ENCODE peak calls at places on chromosomes 1 and 21, in nine cellular contexts. R is H1, K is sigmoid colon, Q is fibroblast of lung, P is H9, F is heart left ventricle, A is neuronal stem cell, X is lower lobe of right lung, Z is colonic mucosa. M is an unnamed sample. For H3K4me1, the result is how much of the 10 kb centered on the place peaks cover.

GRCh38 chr1:56329970-56330369 is 249.4 kb downstream of the PLPP3 start:
- DNase-seq in P (no peak), X (no peak), F (no peak), Q (peak), K (no peak), Z (no peak), R (no peak), A (no peak), M (no peak)

GRCh38 chr21:16536661-16537359 is 807.0 kb downstream of the USP25 start:
- DNase-seq in F (no peak), K (no peak), X (no peak), Q (peak), Z (no peak), R (no peak), P (no peak), A (no peak), M (no peak)

GRCh38 chr1:192445849-192446489 is 129.2 kb downstream of the RGS21 start:
- DNase-seq in F (peak), Z (peak), A (peak), P (no peak), K (peak), R (no peak), Q (peak), X (no peak), M (no peak)

GRCh38 chr1:58841455-58841854 is 57.6 kb upstream of the JUN start:
- DNase-seq in R (no peak), F (no peak), K (no peak), X (peak), A (no peak), Z (peak), Q (no peak), P (peak), M (no peak)

GRCh38 chr1:89484097-89485038 is 40.3 kb upstream of the LRRC8B start:
- DNase-seq in P (no peak), Z (no peak), F (no peak), K (no peak), A (no peak), R (no peak), X (no peak), Q (no peak), M (no peak)

GRCh38 chr21:38954450-38955059 is 148.8 kb downstream of the ETS2 start:
- DNase-seq in X (no peak), A (no peak), P (no peak), Q (no peak), Z (no peak), F (peak), K (no peak), R (no peak), M (no peak)

GRCh38 chr1:225767591-225768540 is 9.8 kb upstream of the SRP9 start:
- DNase-seq in X (peak), Z (peak), K (peak), R (no peak), A (no peak), P (peak), F (peak), Q (peak), M (no peak)

GRCh38 chr1:221431068-221431651 is 310.7 kb downstream of the DUSP10 start:
- DNase-seq in Z (no peak), P (no peak), A (no peak), Q (peak), R (no peak), K (no peak), F (no peak), X (no peak), M (no peak)

GRCh38 chr1:203271018-203271743 is 34.1 kb upstream of the BTG2 start:
- DNase-seq in A (no peak), K (peak), R (no peak), Z (peak), P (peak), X (peak), Q (peak), F (peak), M (no peak)

GRCh38 chr1:60449876-60450275 is 376.3 kb upstream of the C1orf87 start:
- DNase-seq in K (no peak), A (no peak), Z (peak), P (no peak), X (no peak), R (no peak), F (no peak), Q (no peak), M (no peak)

GRCh38 chr1:234925440-234926251 is 203.0 kb downstream of the TOMM20 start:
- DNase-seq in Z (peak), A (no peak), R (peak), P (peak), Q (peak), X (no peak), K (no peak), F (no peak), M (peak)

GRCh38 chr1:210292276-210292851 is 36.3 kb upstream of the HHAT start:
- DNase-seq in A (peak), P (peak), X (peak), F (peak), Z (peak), Q (no peak), K (peak), R (no peak), M (no peak)

GRCh38 chr1:10761503-10762152 is 34.8 kb downstream of the CASZ1 start:
- DNase-seq in F (no peak), Z (peak), Q (no peak), A (no peak), K (no peak), P (no peak), R (no peak), X (peak), M (no peak)

GRCh38 chr1:10759413-10760200 is 36.8 kb downstream of the CASZ1 start:
- DNase-seq in Q (no peak), P (no peak), A (no peak), F (no peak), K (no peak), X (no peak), Z (peak), R (no peak), M (peak)

GRCh38 chr1:10762875-10763274 is 33.6 kb downstream of the CASZ1 start:
- DNase-seq in F (no peak), Z (peak), R (no peak), Q (no peak), K (no peak), P (no peak), A (no peak), X (no peak), M (no peak)

GRCh38 chr1:10762153-10762523 is 34.3 kb downstream of the CASZ1 start:
- DNase-seq in F (no peak), X (no peak), A (no peak), P (no peak), K (no peak), R (no peak), Z (no peak), Q (no peak), M (no peak)

DNA sequence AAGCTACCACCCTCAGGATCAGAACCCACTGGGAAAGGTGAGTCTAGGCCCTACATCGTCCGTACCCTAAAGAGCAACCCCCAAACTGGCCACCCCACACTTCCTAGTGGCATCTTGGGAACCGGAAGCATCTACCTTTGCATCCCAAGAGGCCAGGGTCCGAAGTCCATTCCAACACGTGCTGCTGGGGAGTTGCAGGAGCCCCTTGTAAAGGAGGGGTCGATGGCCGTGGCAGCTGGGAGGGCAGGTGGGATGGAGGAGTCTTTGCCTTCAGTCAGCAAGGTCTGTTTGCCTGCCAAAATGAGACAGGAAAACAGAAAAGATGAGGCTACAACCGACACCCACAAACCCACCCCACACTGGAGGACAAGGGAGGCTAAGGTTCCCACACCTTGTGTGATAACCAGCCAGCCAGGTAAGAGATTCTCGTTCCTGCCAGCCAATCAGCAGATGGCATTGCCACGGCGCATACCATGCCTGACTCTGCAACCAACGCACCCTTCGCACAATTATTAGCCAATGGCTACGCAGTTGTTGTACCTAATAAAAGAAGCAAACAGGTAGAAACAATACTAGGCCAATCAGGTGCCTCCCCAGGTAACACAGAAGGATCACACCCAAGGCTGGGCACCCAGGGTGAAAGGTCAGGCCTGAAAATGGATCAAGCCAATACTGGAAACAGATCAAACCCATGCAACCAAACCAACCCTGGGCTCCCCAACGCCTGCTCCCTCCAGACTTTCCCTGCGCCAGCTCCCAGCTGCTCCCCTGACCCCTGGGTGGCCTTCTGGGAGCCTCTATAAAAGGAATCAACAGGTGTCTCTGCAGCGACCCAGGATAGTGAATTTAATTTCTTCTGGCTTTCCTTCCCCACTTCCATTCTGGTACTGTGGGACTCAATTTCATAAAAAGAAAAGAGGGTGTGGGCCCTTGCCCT is 35.6 kb downstream of the CASZ1 start:
- DNase-seq in R (no peak), F (no peak), P (no peak), K (no peak), Q (no peak), X (no peak), A (no peak), Z (no peak), M (no peak)
- H3K4me1 ChIP-seq in R (under half), F (half or more), P (under half), K (under half), Q (under half), X (under half), A (under half), Z (under half), M (under half)

GRCh38 chr1:16367968-16368910 is 1.2 kb downstream of the SZRD1 start:
- DNase-seq in R (no peak), X (no peak), A (no peak), F (no peak), Z (no peak), K (no peak), P (no peak), Q (peak), M (no peak)

GRCh38 chr1:16366722-16367257 is at the start of gene SZRD1:
- DNase-seq in Q (peak), X (peak), R (peak), A (peak), F (peak), Z (peak), K (peak), P (peak), M (peak)

GRCh38 chr1:16369821-16370220 is 2.8 kb downstream of the SZRD1 start:
- DNase-seq in Z (no peak), R (no peak), Q (no peak), K (no peak), A (no peak), F (no peak), P (no peak), X (no peak), M (no peak)

GRCh38 chr1:16371725-16372124 is 4.7 kb downstream of the SZRD1 start:
- DNase-seq in A (no peak), Z (no peak), Q (no peak), P (no peak), R (no peak), K (no peak), F (no peak), X (no peak), M (no peak)

GRCh38 chr1:16367258-16367967 is 371 bp downstream of the SZRD1 start:
- DNase-seq in A (peak), F (peak), P (peak), Z (peak), R (no peak), X (peak), Q (peak), K (peak), M (peak)
- H3K4me1 ChIP-seq in A (under half), F (under half), P (under half), Z (under half), R (under half), X (under half), Q (under half), K (under half), M (under half)

DNA sequence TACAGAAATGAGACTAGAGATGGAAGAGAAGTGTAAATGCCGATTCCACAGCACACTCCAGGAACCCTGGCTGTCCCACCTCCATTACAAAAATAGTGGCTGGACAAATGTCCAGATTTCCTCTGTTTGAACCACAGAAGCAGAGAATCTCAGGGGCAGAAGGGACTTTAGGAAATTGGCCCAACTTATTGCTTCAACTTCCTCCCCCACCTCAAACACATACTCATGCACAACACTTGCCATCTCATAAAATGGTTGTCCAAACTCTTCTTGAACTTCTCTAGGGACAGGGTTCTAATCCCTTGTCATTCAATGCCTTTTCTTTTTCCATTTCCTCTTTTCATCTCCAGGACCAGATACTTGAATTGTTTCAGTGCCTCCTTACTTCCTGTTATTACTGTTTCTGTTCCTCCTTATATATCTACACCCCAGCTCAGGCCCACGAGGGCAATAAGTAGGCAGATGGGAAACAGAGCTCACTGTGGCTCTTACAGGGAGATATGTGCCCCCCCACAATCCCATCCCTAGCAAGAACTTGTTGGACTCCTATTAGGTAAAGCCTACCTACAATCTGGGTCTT is 8.5 kb upstream of the B4GALT3 start:
- DNase-seq in Z (no peak), F (peak), P (no peak), R (no peak), X (no peak), Q (no peak), A (no peak), K (no peak), M (peak)
- H3K4me1 ChIP-seq in Z (under half), F (under half), P (under half), R (under half), X (under half), Q (under half), A (under half), K (under half), M (under half)

GRCh38 chr1:214318956-214319355 is 38.0 kb downstream of the SMYD2 start:
- DNase-seq in A (no peak), P (no peak), X (no peak), K (no peak), Z (no peak), Q (no peak), R (no peak), F (no peak), M (no peak)

GRCh38 chr1:214316597-214316996 is 35.6 kb downstream of the SMYD2 start:
- DNase-seq in P (peak), X (no peak), Q (no peak), Z (no peak), R (peak), K (no peak), F (no peak), A (no peak), M (peak)

GRCh38 chr1:214318356-214318755 is 37.4 kb downstream of the SMYD2 start:
- DNase-seq in Q (no peak), F (no peak), K (no peak), P (no peak), Z (no peak), R (no peak), X (no peak), A (no peak), M (no peak)

GRCh38 chr1:214317734-214318133 is 36.8 kb downstream of the SMYD2 start:
- DNase-seq in P (no peak), R (no peak), F (no peak), Z (no peak), Q (no peak), A (no peak), X (no peak), K (no peak), M (no peak)

GRCh38 chr1:214317300-214317699 is 36.3 kb downstream of the SMYD2 start:
- DNase-seq in A (no peak), Q (no peak), Z (no peak), K (no peak), R (peak), P (peak), F (no peak), X (no peak), M (no peak)
- H3K4me1 ChIP-seq in A (under half), Q (under half), Z (under half), K (under half), R (under half), P (under half), F (under half), X (under half), M (under half)

GRCh38 chr21:25568230-25568629 is 39.1 kb downstream of the MRPL39 start:
- DNase-seq in Q (peak), Z (peak), X (peak), F (peak), P (no peak), R (no peak), K (peak), A (no peak), M (peak)
- H3K4me1 ChIP-seq in Q (under half), Z (under half), X (under half), F (under half), P (under half), R (under half), K (under half), A (under half), M (under half)

GRCh38 chr1:2980073-2980791 is 41.0 kb upstream of the ACTRT2 start:
- DNase-seq in F (no peak), A (no peak), R (no peak), K (peak), Z (no peak), P (no peak), Q (no peak), X (no peak), M (no peak)

GRCh38 chr1:2979191-2980072 is 41.8 kb upstream of the ACTRT2 start:
- DNase-seq in X (peak), Z (no peak), Q (no peak), F (no peak), K (peak), P (no peak), A (no peak), R (no peak), M (peak)

GRCh38 chr1:2978691-2979190 is 42.5 kb upstream of the ACTRT2 start:
- DNase-seq in A (no peak), Z (no peak), F (no peak), Q (no peak), P (no peak), R (no peak), X (no peak), K (peak), M (no peak)

GRCh38 chr1:2976180-2976562 is 45.1 kb upstream of the ACTRT2 start:
- DNase-seq in P (peak), X (no peak), Z (no peak), Q (no peak), F (no peak), A (no peak), R (no peak), K (peak), M (no peak)

GRCh38 chr1:2977886-2978611 is 43.2 kb upstream of the ACTRT2 start:
- DNase-seq in A (no peak), Q (no peak), R (no peak), K (peak), Z (no peak), F (no peak), P (peak), X (no peak), M (no peak)
- H3K4me1 ChIP-seq in A (under half), Q (under half), R (under half), K (under half), Z (under half), F (under half), P (under half), X (under half), M (under half)